ENCODE peak calls at places on chromosomes 13 and 19, in nine cellular contexts. Q is T-helper 22 cell; N is stimulated activated CD8-positive, alpha-beta memory T cell treated with anti-CD3 and anti-CD28 coated beads, Interleukin-12 subunit alpha, Interleukin-12 subunit beta, amount 100 ng/mL, for 4 hours; W is T-helper 9 cell; R is GM12891; D is endothelial cell; A is transverse colon; X is SHP77; P is GDM1. Y is an unnamed sample.

GRCh38 chr19:18306903-18307681 is 15.8 kb downstream of the LSM4 start:
- DNase-seq in R (no peak), X (no peak), Q (no peak), W (peak), P (no peak), N (no peak), A (no peak), D (no peak), Y (no peak)

GRCh38 chr19:31444931-31445330 is 95.7 kb upstream of the TSHZ3 start:
- DNase-seq in A (no peak), W (no peak), D (no peak), X (no peak), P (no peak), R (no peak), Q (no peak), N (no peak), Y (no peak)

GRCh38 chr13:91533354-91533753 is 134.9 kb downstream of the GPC5 start:
- DNase-seq in P (no peak), R (no peak), W (no peak), X (no peak), A (no peak), D (no peak), Q (no peak), N (no peak), Y (no peak)

GRCh38 chr13:37640499-37640898 is 41.9 kb upstream of the POSTN start:
- DNase-seq in X (peak), P (no peak), A (no peak), R (no peak), Q (no peak), D (peak), N (no peak), W (no peak), Y (no peak)

GRCh38 chr19:35226748-35227147 is 1.8 kb downstream of the FAM187B start:
- DNase-seq in P (no peak), A (no peak), Q (no peak), D (no peak), W (no peak), X (no peak), R (no peak), N (no peak), Y (no peak)

GRCh38 chr19:39563408-39563807 is 23.4 kb upstream of the EID2 start:
- DNase-seq in X (no peak), A (no peak), P (no peak), D (no peak), W (no peak), R (no peak), Q (no peak), N (no peak), Y (no peak)

GRCh38 chr13:80040219-80040976 is 300.5 kb downstream of the SPRY2 start:
- DNase-seq in N (no peak), A (no peak), X (no peak), W (no peak), P (no peak), Q (no peak), R (no peak), D (no peak), Y (no peak)

GRCh38 chr19:44817725-44818469 is 9.0 kb downstream of the BCAM start:
- DNase-seq in N (no peak), Q (no peak), W (no peak), A (no peak), P (no peak), R (no peak), D (no peak), X (no peak), Y (no peak)

GRCh38 chr13:106533940-106534843 is 1.3 kb downstream of the EFNB2 start:
- DNase-seq in A (peak), D (peak), X (peak), W (peak), R (no peak), P (no peak), N (no peak), Q (no peak), Y (peak)

GRCh38 chr19:45890877-45891276 is 4.9 kb upstream of the IRF2BP1 start:
- DNase-seq in P (no peak), A (no peak), R (no peak), W (no peak), N (no peak), Q (no peak), X (no peak), D (no peak), Y (no peak)

GRCh38 chr19:8731428-8732169 is 10.2 kb downstream of the OR2Z1 start:
- DNase-seq in W (no peak), N (no peak), A (no peak), P (no peak), D (no peak), R (no peak), Q (no peak), X (no peak), Y (no peak)

GRCh38 chr19:43594710-43595604 is 977 bp downstream of the IRGQ start:
- DNase-seq in D (peak), R (peak), P (peak), X (peak), Q (peak), N (peak), W (peak), A (peak), Y (peak)

GRCh38 chr13:99666146-99666805 is 165.0 kb downstream of the TM9SF2 start:
- DNase-seq in Q (no peak), W (no peak), A (no peak), N (no peak), X (no peak), R (no peak), P (no peak), D (no peak), Y (no peak)

GRCh38 chr13:106490887-106491321 is 44.6 kb downstream of the EFNB2 start:
- DNase-seq in Q (no peak), A (no peak), X (no peak), D (no peak), W (no peak), N (no peak), P (no peak), R (no peak), Y (no peak)

GRCh38 chr13:24625870-24626419 is 54.3 kb upstream of the ATP12A start:
- DNase-seq in P (no peak), Q (no peak), W (no peak), X (no peak), R (peak), N (no peak), A (no peak), D (no peak), Y (peak)

GRCh38 chr19:39520541-39521204 is 5.7 kb downstream of the SELENOV start:
- DNase-seq in X (no peak), R (no peak), D (no peak), P (no peak), N (no peak), W (no peak), Q (no peak), A (no peak), Y (no peak)

GRCh38 chr13:82693607-82694006 is 1188.7 kb downstream of the SLITRK1 start:
- DNase-seq in Q (no peak), D (no peak), N (no peak), X (no peak), A (no peak), P (no peak), W (no peak), R (no peak), Y (no peak)

GRCh38 chr19:41936416-41936850 is 8.2 kb upstream of the ERFL start:
- DNase-seq in P (no peak), X (no peak), R (no peak), W (no peak), N (peak), A (no peak), D (no peak), Q (no peak), Y (no peak)

GRCh38 chr19:18961767-18962423 is 20.9 kb upstream of the HOMER3 start:
- DNase-seq in X (no peak), W (no peak), D (no peak), Q (no peak), R (no peak), P (no peak), A (no peak), N (no peak), Y (no peak)

GRCh38 chr19:55637534-55637933 is 3.3 kb upstream of the ZNF580 start:
- DNase-seq in R (no peak), P (no peak), Q (no peak), W (no peak), X (no peak), N (no peak), D (no peak), A (no peak), Y (no peak)

GRCh38 chr19:48085904-48086864 is 24.4 kb downstream of the PLA2G4C start:
- DNase-seq in X (no peak), W (no peak), Q (no peak), P (no peak), A (no peak), R (no peak), D (no peak), N (no peak), Y (no peak)

Y was measured in T-helper 2 cell treated with Interferon-gamma antibody and Interleukin-4, amounts not matched to agents 5 μg/mL and 100 μg/mL, for 36 hours.